ENCODE peak calls at places on chromosomes 11 and 22, in six cellular contexts. One of them, this sample, is unnamed.

GRCh38 chr11:101030015-101030414 is 99.6 kb downstream of the PGR start:
- DNase-seq in stimulated activated CD4-positive, alpha-beta T cell treated with anti-CD3 and anti-CD28 coated beads, Interleukin-15, amount 100 ng/mL, for 1 hour: no peak
- DNase-seq in activated T-cell treated with anti-CD3 and anti-CD28 coated beads, Interleukin-2, amount 50 U/mL, for 48 hours: no peak
- DNase-seq in hippocampal formation: no peak
- DNase-seq in colonic mucosa: no peak
- DNase-seq in activated effector memory CD4-positive, alpha-beta T cell treated with anti-CD3 and anti-CD28 coated beads, Interleukin-2, amount 50 U/mL, for 16 hours: no peak
- DNase-seq in this sample: no peak

GRCh38 chr11:65445101-65445603 is 22.6 kb downstream of the NEAT1 start:
- DNase-seq in stimulated activated CD4-positive, alpha-beta T cell treated with anti-CD3 and anti-CD28 coated beads, Interleukin-15, amount 100 ng/mL, for 1 hour: no peak
- DNase-seq in activated T-cell treated with anti-CD3 and anti-CD28 coated beads, Interleukin-2, amount 50 U/mL, for 48 hours: no peak
- DNase-seq in hippocampal formation: no peak
- DNase-seq in colonic mucosa: no peak
- DNase-seq in activated effector memory CD4-positive, alpha-beta T cell treated with anti-CD3 and anti-CD28 coated beads, Interleukin-2, amount 50 U/mL, for 16 hours: peak
- DNase-seq in this sample: peak

GRCh38 chr11:32255876-32256275 is 165.0 kb downstream of the RCN1 start:
- DNase-seq in stimulated activated CD4-positive, alpha-beta T cell treated with anti-CD3 and anti-CD28 coated beads, Interleukin-15, amount 100 ng/mL, for 1 hour: no peak
- DNase-seq in activated T-cell treated with anti-CD3 and anti-CD28 coated beads, Interleukin-2, amount 50 U/mL, for 48 hours: no peak
- DNase-seq in hippocampal formation: no peak
- DNase-seq in colonic mucosa: no peak
- DNase-seq in activated effector memory CD4-positive, alpha-beta T cell treated with anti-CD3 and anti-CD28 coated beads, Interleukin-2, amount 50 U/mL, for 16 hours: no peak
- DNase-seq in this sample: no peak

GRCh38 chr22:39454385-39454871 is 2.4 kb upstream of the MGAT3 start:
- DNase-seq in stimulated activated CD4-positive, alpha-beta T cell treated with anti-CD3 and anti-CD28 coated beads, Interleukin-15, amount 100 ng/mL, for 1 hour: no peak
- DNase-seq in activated T-cell treated with anti-CD3 and anti-CD28 coated beads, Interleukin-2, amount 50 U/mL, for 48 hours: no peak
- DNase-seq in hippocampal formation: no peak
- DNase-seq in colonic mucosa: peak
- DNase-seq in activated effector memory CD4-positive, alpha-beta T cell treated with anti-CD3 and anti-CD28 coated beads, Interleukin-2, amount 50 U/mL, for 16 hours: no peak
- DNase-seq in this sample: no peak

GRCh38 chr22:41574847-41575381 is 14.1 kb downstream of the CSDC2 start:
- DNase-seq in stimulated activated CD4-positive, alpha-beta T cell treated with anti-CD3 and anti-CD28 coated beads, Interleukin-15, amount 100 ng/mL, for 1 hour: no peak
- DNase-seq in activated T-cell treated with anti-CD3 and anti-CD28 coated beads, Interleukin-2, amount 50 U/mL, for 48 hours: no peak
- DNase-seq in hippocampal formation: no peak
- DNase-seq in colonic mucosa: peak
- DNase-seq in activated effector memory CD4-positive, alpha-beta T cell treated with anti-CD3 and anti-CD28 coated beads, Interleukin-2, amount 50 U/mL, for 16 hours: no peak
- DNase-seq in this sample: no peak

GRCh38 chr11:47185305-47186075 is 744 bp downstream of the PACSIN3 start:
- DNase-seq in stimulated activated CD4-positive, alpha-beta T cell treated with anti-CD3 and anti-CD28 coated beads, Interleukin-15, amount 100 ng/mL, for 1 hour: no peak
- DNase-seq in activated T-cell treated with anti-CD3 and anti-CD28 coated beads, Interleukin-2, amount 50 U/mL, for 48 hours: no peak
- DNase-seq in hippocampal formation: no peak
- DNase-seq in colonic mucosa: no peak
- DNase-seq in activated effector memory CD4-positive, alpha-beta T cell treated with anti-CD3 and anti-CD28 coated beads, Interleukin-2, amount 50 U/mL, for 16 hours: no peak
- DNase-seq in this sample: no peak

GRCh38 chr11:123195182-123196059 is at the start of gene CLMP:
- DNase-seq in stimulated activated CD4-positive, alpha-beta T cell treated with anti-CD3 and anti-CD28 coated beads, Interleukin-15, amount 100 ng/mL, for 1 hour: no peak
- DNase-seq in activated T-cell treated with anti-CD3 and anti-CD28 coated beads, Interleukin-2, amount 50 U/mL, for 48 hours: peak
- DNase-seq in hippocampal formation: no peak
- DNase-seq in colonic mucosa: peak
- DNase-seq in activated effector memory CD4-positive, alpha-beta T cell treated with anti-CD3 and anti-CD28 coated beads, Interleukin-2, amount 50 U/mL, for 16 hours: no peak
- DNase-seq in this sample: peak

GRCh38 chr11:13260963-13261599 is 16.5 kb upstream of the BMAL1 start:
- DNase-seq in stimulated activated CD4-positive, alpha-beta T cell treated with anti-CD3 and anti-CD28 coated beads, Interleukin-15, amount 100 ng/mL, for 1 hour: no peak
- DNase-seq in activated T-cell treated with anti-CD3 and anti-CD28 coated beads, Interleukin-2, amount 50 U/mL, for 48 hours: no peak
- DNase-seq in hippocampal formation: no peak
- DNase-seq in colonic mucosa: no peak
- DNase-seq in activated effector memory CD4-positive, alpha-beta T cell treated with anti-CD3 and anti-CD28 coated beads, Interleukin-2, amount 50 U/mL, for 16 hours: no peak
- DNase-seq in this sample: no peak

GRCh38 chr11:36508743-36509142 is 1.3 kb downstream of the TRAF6 start:
- DNase-seq in stimulated activated CD4-positive, alpha-beta T cell treated with anti-CD3 and anti-CD28 coated beads, Interleukin-15, amount 100 ng/mL, for 1 hour: no peak
- DNase-seq in activated T-cell treated with anti-CD3 and anti-CD28 coated beads, Interleukin-2, amount 50 U/mL, for 48 hours: no peak
- DNase-seq in hippocampal formation: no peak
- DNase-seq in colonic mucosa: no peak
- DNase-seq in activated effector memory CD4-positive, alpha-beta T cell treated with anti-CD3 and anti-CD28 coated beads, Interleukin-2, amount 50 U/mL, for 16 hours: no peak
- DNase-seq in this sample: no peak

GRCh38 chr11:62054484-62055121 is 69.2 kb upstream of the INCENP start:
- DNase-seq in stimulated activated CD4-positive, alpha-beta T cell treated with anti-CD3 and anti-CD28 coated beads, Interleukin-15, amount 100 ng/mL, for 1 hour: no peak
- DNase-seq in activated T-cell treated with anti-CD3 and anti-CD28 coated beads, Interleukin-2, amount 50 U/mL, for 48 hours: no peak
- DNase-seq in hippocampal formation: no peak
- DNase-seq in colonic mucosa: peak
- DNase-seq in activated effector memory CD4-positive, alpha-beta T cell treated with anti-CD3 and anti-CD28 coated beads, Interleukin-2, amount 50 U/mL, for 16 hours: no peak
- DNase-seq in this sample: no peak

GRCh38 chr11:36711104-36711825 is 113.2 kb upstream of the RAG2 start:
- DNase-seq in stimulated activated CD4-positive, alpha-beta T cell treated with anti-CD3 and anti-CD28 coated beads, Interleukin-15, amount 100 ng/mL, for 1 hour: no peak
- DNase-seq in activated T-cell treated with anti-CD3 and anti-CD28 coated beads, Interleukin-2, amount 50 U/mL, for 48 hours: no peak
- DNase-seq in hippocampal formation: no peak
- DNase-seq in colonic mucosa: no peak
- DNase-seq in activated effector memory CD4-positive, alpha-beta T cell treated with anti-CD3 and anti-CD28 coated beads, Interleukin-2, amount 50 U/mL, for 16 hours: no peak
- DNase-seq in this sample: no peak

GRCh38 chr22:30308518-30309230 is 18.1 kb downstream of the TBC1D10A start:
- DNase-seq in stimulated activated CD4-positive, alpha-beta T cell treated with anti-CD3 and anti-CD28 coated beads, Interleukin-15, amount 100 ng/mL, for 1 hour: no peak
- DNase-seq in activated T-cell treated with anti-CD3 and anti-CD28 coated beads, Interleukin-2, amount 50 U/mL, for 48 hours: no peak
- DNase-seq in hippocampal formation: no peak
- DNase-seq in colonic mucosa: no peak
- DNase-seq in activated effector memory CD4-positive, alpha-beta T cell treated with anti-CD3 and anti-CD28 coated beads, Interleukin-2, amount 50 U/mL, for 16 hours: peak
- DNase-seq in this sample: no peak

GRCh38 chr11:67307545-67308001 is 4.2 kb downstream of the SSH3 start:
- DNase-seq in stimulated activated CD4-positive, alpha-beta T cell treated with anti-CD3 and anti-CD28 coated beads, Interleukin-15, amount 100 ng/mL, for 1 hour: no peak
- DNase-seq in activated T-cell treated with anti-CD3 and anti-CD28 coated beads, Interleukin-2, amount 50 U/mL, for 48 hours: no peak
- DNase-seq in hippocampal formation: no peak
- DNase-seq in colonic mucosa: no peak
- DNase-seq in activated effector memory CD4-positive, alpha-beta T cell treated with anti-CD3 and anti-CD28 coated beads, Interleukin-2, amount 50 U/mL, for 16 hours: peak
- DNase-seq in this sample: no peak

GRCh38 chr22:23076896-23077572 is 6.7 kb downstream of the GNAZ start:
- DNase-seq in stimulated activated CD4-positive, alpha-beta T cell treated with anti-CD3 and anti-CD28 coated beads, Interleukin-15, amount 100 ng/mL, for 1 hour: no peak
- DNase-seq in activated T-cell treated with anti-CD3 and anti-CD28 coated beads, Interleukin-2, amount 50 U/mL, for 48 hours: no peak
- DNase-seq in hippocampal formation: no peak
- DNase-seq in colonic mucosa: no peak
- DNase-seq in activated effector memory CD4-positive, alpha-beta T cell treated with anti-CD3 and anti-CD28 coated beads, Interleukin-2, amount 50 U/mL, for 16 hours: no peak
- DNase-seq in this sample: no peak

GRCh38 chr11:120392791-120393190 is 56.6 kb downstream of the ARHGEF12 start:
- DNase-seq in stimulated activated CD4-positive, alpha-beta T cell treated with anti-CD3 and anti-CD28 coated beads, Interleukin-15, amount 100 ng/mL, for 1 hour: no peak
- DNase-seq in activated T-cell treated with anti-CD3 and anti-CD28 coated beads, Interleukin-2, amount 50 U/mL, for 48 hours: no peak
- DNase-seq in hippocampal formation: no peak
- DNase-seq in colonic mucosa: no peak
- DNase-seq in activated effector memory CD4-positive, alpha-beta T cell treated with anti-CD3 and anti-CD28 coated beads, Interleukin-2, amount 50 U/mL, for 16 hours: no peak
- DNase-seq in this sample: no peak

GRCh38 chr22:44647141-44647540 is 54.9 kb upstream of the PRR5 start:
- DNase-seq in stimulated activated CD4-positive, alpha-beta T cell treated with anti-CD3 and anti-CD28 coated beads, Interleukin-15, amount 100 ng/mL, for 1 hour: no peak
- DNase-seq in activated T-cell treated with anti-CD3 and anti-CD28 coated beads, Interleukin-2, amount 50 U/mL, for 48 hours: no peak
- DNase-seq in hippocampal formation: no peak
- DNase-seq in colonic mucosa: no peak
- DNase-seq in activated effector memory CD4-positive, alpha-beta T cell treated with anti-CD3 and anti-CD28 coated beads, Interleukin-2, amount 50 U/mL, for 16 hours: no peak
- DNase-seq in this sample: no peak

GRCh38 chr22:44396727-44397722 is 84.3 kb upstream of the SHISAL1 start:
- DNase-seq in stimulated activated CD4-positive, alpha-beta T cell treated with anti-CD3 and anti-CD28 coated beads, Interleukin-15, amount 100 ng/mL, for 1 hour: no peak
- DNase-seq in activated T-cell treated with anti-CD3 and anti-CD28 coated beads, Interleukin-2, amount 50 U/mL, for 48 hours: peak
- DNase-seq in hippocampal formation: no peak
- DNase-seq in colonic mucosa: no peak
- DNase-seq in activated effector memory CD4-positive, alpha-beta T cell treated with anti-CD3 and anti-CD28 coated beads, Interleukin-2, amount 50 U/mL, for 16 hours: peak
- DNase-seq in this sample: peak

GRCh38 chr11:78050964-78051831 is 12.5 kb upstream of the THRSP start:
- DNase-seq in stimulated activated CD4-positive, alpha-beta T cell treated with anti-CD3 and anti-CD28 coated beads, Interleukin-15, amount 100 ng/mL, for 1 hour: no peak
- DNase-seq in activated T-cell treated with anti-CD3 and anti-CD28 coated beads, Interleukin-2, amount 50 U/mL, for 48 hours: no peak
- DNase-seq in hippocampal formation: no peak
- DNase-seq in colonic mucosa: no peak
- DNase-seq in activated effector memory CD4-positive, alpha-beta T cell treated with anti-CD3 and anti-CD28 coated beads, Interleukin-2, amount 50 U/mL, for 16 hours: no peak
- DNase-seq in this sample: no peak

GRCh38 chr22:47174096-47174495 is 411.6 kb downstream of the TBC1D22A start:
- DNase-seq in stimulated activated CD4-positive, alpha-beta T cell treated with anti-CD3 and anti-CD28 coated beads, Interleukin-15, amount 100 ng/mL, for 1 hour: no peak
- DNase-seq in activated T-cell treated with anti-CD3 and anti-CD28 coated beads, Interleukin-2, amount 50 U/mL, for 48 hours: no peak
- DNase-seq in hippocampal formation: no peak
- DNase-seq in colonic mucosa: no peak
- DNase-seq in activated effector memory CD4-positive, alpha-beta T cell treated with anti-CD3 and anti-CD28 coated beads, Interleukin-2, amount 50 U/mL, for 16 hours: peak
- DNase-seq in this sample: peak

GRCh38 chr11:46336781-46337180 is 10.5 kb upstream of the DGKZ start:
- DNase-seq in stimulated activated CD4-positive, alpha-beta T cell treated with anti-CD3 and anti-CD28 coated beads, Interleukin-15, amount 100 ng/mL, for 1 hour: no peak
- DNase-seq in activated T-cell treated with anti-CD3 and anti-CD28 coated beads, Interleukin-2, amount 50 U/mL, for 48 hours: no peak
- DNase-seq in hippocampal formation: no peak
- DNase-seq in colonic mucosa: no peak
- DNase-seq in activated effector memory CD4-positive, alpha-beta T cell treated with anti-CD3 and anti-CD28 coated beads, Interleukin-2, amount 50 U/mL, for 16 hours: no peak
- DNase-seq in this sample: no peak

GRCh38 chr22:39941661-39942060 is 18.5 kb upstream of the TMA7B start:
- DNase-seq in stimulated activated CD4-positive, alpha-beta T cell treated with anti-CD3 and anti-CD28 coated beads, Interleukin-15, amount 100 ng/mL, for 1 hour: no peak
- DNase-seq in activated T-cell treated with anti-CD3 and anti-CD28 coated beads, Interleukin-2, amount 50 U/mL, for 48 hours: no peak
- DNase-seq in hippocampal formation: no peak
- DNase-seq in colonic mucosa: no peak
- DNase-seq in activated effector memory CD4-positive, alpha-beta T cell treated with anti-CD3 and anti-CD28 coated beads, Interleukin-2, amount 50 U/mL, for 16 hours: no peak
- DNase-seq in this sample: no peak

GRCh38 chr11:45110562-45110961 is 35.9 kb upstream of the PRDM11 start:
- DNase-seq in stimulated activated CD4-positive, alpha-beta T cell treated with anti-CD3 and anti-CD28 coated beads, Interleukin-15, amount 100 ng/mL, for 1 hour: no peak
- DNase-seq in activated T-cell treated with anti-CD3 and anti-CD28 coated beads, Interleukin-2, amount 50 U/mL, for 48 hours: peak
- DNase-seq in hippocampal formation: peak
- DNase-seq in colonic mucosa: peak
- DNase-seq in activated effector memory CD4-positive, alpha-beta T cell treated with anti-CD3 and anti-CD28 coated beads, Interleukin-2, amount 50 U/mL, for 16 hours: peak
- DNase-seq in this sample: no peak

GRCh38 chr11:67282876-67283371 is 6.2 kb upstream of the ANKRD13D start:
- DNase-seq in stimulated activated CD4-positive, alpha-beta T cell treated with anti-CD3 and anti-CD28 coated beads, Interleukin-15, amount 100 ng/mL, for 1 hour: no peak
- DNase-seq in activated T-cell treated with anti-CD3 and anti-CD28 coated beads, Interleukin-2, amount 50 U/mL, for 48 hours: no peak
- DNase-seq in hippocampal formation: no peak
- DNase-seq in colonic mucosa: no peak
- DNase-seq in activated effector memory CD4-positive, alpha-beta T cell treated with anti-CD3 and anti-CD28 coated beads, Interleukin-2, amount 50 U/mL, for 16 hours: no peak
- DNase-seq in this sample: no peak

GRCh38 chr11:32794439-32794838 is at the start of gene CCDC73:
- DNase-seq in stimulated activated CD4-positive, alpha-beta T cell treated with anti-CD3 and anti-CD28 coated beads, Interleukin-15, amount 100 ng/mL, for 1 hour: no peak
- DNase-seq in activated T-cell treated with anti-CD3 and anti-CD28 coated beads, Interleukin-2, amount 50 U/mL, for 48 hours: no peak
- DNase-seq in hippocampal formation: no peak
- DNase-seq in colonic mucosa: no peak
- DNase-seq in activated effector memory CD4-positive, alpha-beta T cell treated with anti-CD3 and anti-CD28 coated beads, Interleukin-2, amount 50 U/mL, for 16 hours: no peak
- DNase-seq in this sample: no peak

GRCh38 chr11:66136752-66137123 is 66.7 kb downstream of the PACS1 start:
- DNase-seq in stimulated activated CD4-positive, alpha-beta T cell treated with anti-CD3 and anti-CD28 coated beads, Interleukin-15, amount 100 ng/mL, for 1 hour: no peak
- DNase-seq in activated T-cell treated with anti-CD3 and anti-CD28 coated beads, Interleukin-2, amount 50 U/mL, for 48 hours: no peak
- DNase-seq in hippocampal formation: no peak
- DNase-seq in colonic mucosa: no peak
- DNase-seq in activated effector memory CD4-positive, alpha-beta T cell treated with anti-CD3 and anti-CD28 coated beads, Interleukin-2, amount 50 U/mL, for 16 hours: no peak
- DNase-seq in this sample: no peak

GRCh38 chr11:60786811-60787567 is 1.9 kb downstream of the MS4A10 start:
- DNase-seq in stimulated activated CD4-positive, alpha-beta T cell treated with anti-CD3 and anti-CD28 coated beads, Interleukin-15, amount 100 ng/mL, for 1 hour: no peak
- DNase-seq in activated T-cell treated with anti-CD3 and anti-CD28 coated beads, Interleukin-2, amount 50 U/mL, for 48 hours: no peak
- DNase-seq in hippocampal formation: no peak
- DNase-seq in colonic mucosa: peak
- DNase-seq in activated effector memory CD4-positive, alpha-beta T cell treated with anti-CD3 and anti-CD28 coated beads, Interleukin-2, amount 50 U/mL, for 16 hours: no peak
- DNase-seq in this sample: no peak

GRCh38 chr11:19511413-19512183 is 201.0 kb upstream of the NAV2 start:
- DNase-seq in stimulated activated CD4-positive, alpha-beta T cell treated with anti-CD3 and anti-CD28 coated beads, Interleukin-15, amount 100 ng/mL, for 1 hour: no peak
- DNase-seq in activated T-cell treated with anti-CD3 and anti-CD28 coated beads, Interleukin-2, amount 50 U/mL, for 48 hours: no peak
- DNase-seq in hippocampal formation: peak
- DNase-seq in colonic mucosa: peak
- DNase-seq in activated effector memory CD4-positive, alpha-beta T cell treated with anti-CD3 and anti-CD28 coated beads, Interleukin-2, amount 50 U/mL, for 16 hours: no peak
- DNase-seq in this sample: no peak